ENCODE peak calls at places on chromosomes 6 and 20, in nine cellular contexts. Z, Y, N, L, G, J, S, V and O are unnamed samples.

GRCh38 chr20:8930691-8931090 is 138.2 kb upstream of the PLCB4 start:
- DNase-seq in Z (no peak), Y (no peak), N (no peak), L (no peak), G (no peak), J (no peak), S (no peak), V (no peak), O (peak)

GRCh38 chr6:39947611-39948068 is 13.4 kb upstream of the MOCS1 start:
- DNase-seq in Z (no peak), Y (no peak), N (no peak), L (no peak), G (peak), J (no peak), S (no peak), V (no peak), O (no peak)

GRCh38 chr6:43575105-43575771 is 600 bp downstream of the XPO5 start:
- DNase-seq in Z (peak), Y (peak), N (peak), L (peak), G (no peak), J (peak), S (no peak), V (no peak), O (no peak)

GRCh38 chr20:3727333-3728035 is 5.0 kb upstream of the HSPA12B start:
- DNase-seq in Z (no peak), Y (no peak), N (no peak), L (no peak), G (peak), J (no peak), S (no peak), V (peak), O (no peak)

GRCh38 chr6:144415835-144416237 is 130.7 kb downstream of the UTRN start:
- DNase-seq in Z (no peak), Y (no peak), N (peak), L (no peak), G (no peak), J (no peak), S (peak), V (no peak), O (peak)

GRCh38 chr6:106163446-106163965 is 77.4 kb downstream of the PRDM1 start:
- DNase-seq in Z (no peak), Y (peak), N (no peak), L (no peak), G (peak), J (no peak), S (peak), V (peak), O (peak)

GRCh38 chr6:136717297-136717990 is 74.8 kb downstream of the MAP3K5 start:
- DNase-seq in Z (no peak), Y (no peak), N (no peak), L (no peak), G (no peak), J (no peak), S (no peak), V (no peak), O (no peak)

GRCh38 chr6:7727150-7727950 is 1.5 kb downstream of the BMP6 start:
- DNase-seq in Z (no peak), Y (peak), N (no peak), L (no peak), G (peak), J (peak), S (no peak), V (peak), O (no peak)

GRCh38 chr20:53124075-53124532 is 151.9 kb downstream of the TSHZ2 start:
- DNase-seq in Z (no peak), Y (peak), N (no peak), L (peak), G (no peak), J (no peak), S (no peak), V (no peak), O (no peak)

GRCh38 chr6:127301199-127301700 is 34.6 kb downstream of the RNF146 start:
- DNase-seq in Z (no peak), Y (no peak), N (no peak), L (no peak), G (no peak), J (no peak), S (no peak), V (no peak), O (no peak)

GRCh38 chr6:137638926-137639706 is 144.9 kb upstream of the OLIG3 start:
- DNase-seq in Z (no peak), Y (no peak), N (no peak), L (no peak), G (no peak), J (no peak), S (no peak), V (no peak), O (peak)

GRCh38 chr6:47308674-47309325 is 905 bp downstream of the TNFRSF21 start:
- DNase-seq in Z (peak), Y (peak), N (no peak), L (no peak), G (peak), J (peak), S (no peak), V (peak), O (no peak)

GRCh38 chr20:54172856-54173652 is 732 bp downstream of the CYP24A1 start:
- DNase-seq in Z (no peak), Y (no peak), N (peak), L (no peak), G (peak), J (no peak), S (no peak), V (no peak), O (no peak)

GRCh38 chr20:61163027-61163426 is 89.0 kb upstream of the CDH4 start:
- DNase-seq in Z (no peak), Y (no peak), N (peak), L (no peak), G (no peak), J (no peak), S (no peak), V (no peak), O (no peak)

GRCh38 chr20:38187512-38187911 is 22.4 kb upstream of the TGM2 start:
- DNase-seq in Z (no peak), Y (no peak), N (peak), L (no peak), G (peak), J (no peak), S (no peak), V (no peak), O (no peak)

GRCh38 chr20:22333885-22334545 is 250.4 kb downstream of the FOXA2 start:
- DNase-seq in Z (peak), Y (peak), N (no peak), L (no peak), G (peak), J (peak), S (peak), V (no peak), O (peak)

GRCh38 chr6:113734886-113735481 is 122.2 kb upstream of the MARCKS start:
- DNase-seq in Z (no peak), Y (no peak), N (no peak), L (no peak), G (no peak), J (no peak), S (no peak), V (no peak), O (no peak)

GRCh38 chr20:64033981-64034493 is 1.9 kb upstream of the C20orf204 start:
- DNase-seq in Z (no peak), Y (no peak), N (no peak), L (no peak), G (no peak), J (no peak), S (no peak), V (peak), O (no peak)

GRCh38 chr20:57498425-57499400 is 26.2 kb downstream of the CTCFL start:
- DNase-seq in Z (no peak), Y (no peak), N (no peak), L (no peak), G (peak), J (no peak), S (no peak), V (no peak), O (no peak)

GRCh38 chr6:68211242-68211795 is 423.8 kb upstream of the ADGRB3 start:
- DNase-seq in Z (no peak), Y (no peak), N (no peak), L (no peak), G (no peak), J (no peak), S (no peak), V (no peak), O (no peak)

GRCh38 chr20:57514273-57514751 is 10.6 kb downstream of the CTCFL start:
- DNase-seq in Z (peak), Y (peak), N (peak), L (peak), G (peak), J (no peak), S (peak), V (no peak), O (peak)

GRCh38 chr6:13604546-13605416 is 10.4 kb upstream of the NOL7 start:
- DNase-seq in Z (no peak), Y (no peak), N (no peak), L (no peak), G (no peak), J (no peak), S (no peak), V (no peak), O (no peak)

GRCh38 chr20:40925829-40926228 is 102.8 kb upstream of the TOP1 start:
- DNase-seq in Z (no peak), Y (no peak), N (no peak), L (no peak), G (no peak), J (no peak), S (no peak), V (no peak), O (no peak)

GRCh38 chr20:58593880-58594473 is 57.1 kb upstream of the STX16 start:
- DNase-seq in Z (no peak), Y (no peak), N (no peak), L (no peak), G (no peak), J (no peak), S (no peak), V (no peak), O (no peak)

GRCh38 chr20:919491-919916 is 3.4 kb upstream of the ANGPT4 start:
- DNase-seq in Z (no peak), Y (no peak), N (no peak), L (no peak), G (peak), J (no peak), S (no peak), V (no peak), O (no peak)

GRCh38 chr6:133630651-133631050 is 258.3 kb upstream of the TCF21 start:
- DNase-seq in Z (no peak), Y (no peak), N (no peak), L (no peak), G (no peak), J (no peak), S (no peak), V (no peak), O (no peak)

GRCh38 chr6:112026933-112027332 is 27.0 kb upstream of the CCN6 start:
- DNase-seq in Z (no peak), Y (no peak), N (no peak), L (no peak), G (no peak), J (no peak), S (no peak), V (no peak), O (no peak)

GRCh38 chr20:47568019-47568418 is 66.3 kb downstream of the NCOA3 start:
- DNase-seq in Z (peak), Y (peak), N (no peak), L (no peak), G (no peak), J (no peak), S (peak), V (no peak), O (peak)

GRCh38 chr20:31515072-31515774 is 981 bp downstream of the HM13 start:
- DNase-seq in Z (no peak), Y (no peak), N (no peak), L (no peak), G (no peak), J (no peak), S (no peak), V (no peak), O (no peak)

GRCh38 chr6:95866732-95867131 is 149.0 kb upstream of the FUT9 start:
- DNase-seq in Z (peak), Y (peak), N (no peak), L (no peak), G (peak), J (no peak), S (no peak), V (no peak), O (no peak)

GRCh38 chr20:47559141-47559540 is 57.5 kb downstream of the NCOA3 start:
- DNase-seq in Z (no peak), Y (no peak), N (no peak), L (no peak), G (no peak), J (no peak), S (no peak), V (no peak), O (no peak)

GRCh38 chr6:146905313-146905712 is 298.9 kb upstream of the STXBP5 start:
- DNase-seq in Z (peak), Y (peak), N (peak), L (no peak), G (no peak), J (no peak), S (no peak), V (no peak), O (peak)

GRCh38 chr20:5741089-5741488 is 9.1 kb upstream of the SHLD1 start:
- DNase-seq in Z (no peak), Y (no peak), N (no peak), L (no peak), G (no peak), J (no peak), S (no peak), V (no peak), O (no peak)

GRCh38 chr6:141874930-141875602 is 257.7 kb upstream of the GJE1 start:
- DNase-seq in Z (no peak), Y (no peak), N (no peak), L (no peak), G (no peak), J (no peak), S (no peak), V (no peak), O (no peak)

GRCh38 chr6:44976677-44977405 is 351.3 kb upstream of the RUNX2 start:
- DNase-seq in Z (no peak), Y (no peak), N (no peak), L (no peak), G (no peak), J (no peak), S (no peak), V (no peak), O (peak)

DNA sequence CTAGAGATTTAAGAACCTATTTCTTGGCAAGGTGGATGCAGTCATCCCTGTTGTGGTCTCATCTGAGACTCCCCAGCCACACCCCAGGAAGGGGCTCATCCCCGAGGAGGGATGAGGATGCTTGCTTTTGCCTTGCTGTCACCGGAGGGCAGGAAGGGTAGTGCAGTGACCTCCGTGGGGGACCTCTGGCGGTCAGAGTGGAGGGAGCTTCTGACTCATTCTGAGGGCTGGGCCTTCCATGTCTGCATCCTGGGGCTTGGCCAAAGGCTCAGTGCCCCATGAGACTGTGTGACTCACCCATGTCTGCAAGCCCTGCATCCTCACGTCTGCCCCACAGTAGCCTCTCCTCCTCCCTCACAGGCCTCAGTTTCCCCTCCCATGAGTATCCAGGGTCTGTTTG is 38.7 kb downstream of the UQCC2 start:
- DNase-seq in Z (no peak), Y (peak), N (no peak), L (peak), G (peak), J (no peak), S (peak), V (no peak), O (peak)
- TF ChIP-seq CTCF in Z (no peak), Y (no peak), N (peak), L (peak), G (peak), J (no peak), S (peak), V (no peak), O (peak)

GRCh38 chr6:130517444-130517931 is 151.7 kb downstream of the TMEM200A start:
- DNase-seq in Z (no peak), Y (no peak), N (no peak), L (no peak), G (no peak), J (no peak), S (no peak), V (no peak), O (no peak)
- H3K4me3 ChIP-seq in Z (no peak), Y (no peak), N (no peak), L (no peak), G (no peak), J (no peak), S (no peak), V (no peak), O (no peak)

GRCh38 chr20:44154521-44155001 is 32.4 kb downstream of the JPH2 start:
- DNase-seq in Z (no peak), Y (no peak), N (no peak), L (peak), G (peak), J (no peak), S (no peak), V (no peak), O (no peak)
- TF ChIP-seq CTCF in Z (no peak), Y (no peak), N (peak), L (no peak), G (no peak), J (no peak), S (no peak), V (no peak), O (no peak)

DNA sequence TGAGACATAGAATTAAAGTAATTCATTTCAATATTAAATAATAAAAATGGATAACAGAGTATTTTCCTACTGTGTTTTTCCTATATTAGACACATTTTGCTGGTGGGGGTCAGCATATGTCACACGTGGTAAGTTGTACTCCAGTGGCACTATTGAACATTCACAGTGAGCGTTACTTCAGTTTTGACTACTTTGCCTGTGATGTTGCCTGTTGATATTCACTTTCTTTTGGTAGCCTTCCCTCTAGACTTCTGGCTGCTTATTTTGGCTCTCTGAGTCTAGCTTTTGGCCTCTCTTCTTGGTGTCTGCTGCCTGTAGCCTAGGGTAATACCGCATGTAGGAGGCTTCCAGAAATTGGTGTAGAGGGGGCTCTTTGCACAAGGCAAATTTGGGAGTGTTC is 64.4 kb upstream of the TFB1M start:
- DNase-seq in Z (no peak), Y (no peak), N (no peak), L (no peak), G (no peak), J (no peak), S (no peak), V (no peak), O (no peak)
- H3K4me3 ChIP-seq in Z (no peak), Y (no peak), N (no peak), L (no peak), G (no peak), J (no peak), S (no peak), V (no peak), O (no peak)

GRCh38 chr20:14189794-14190402 is 147.5 kb downstream of the FLRT3 start:
- DNase-seq in Z (no peak), Y (no peak), N (no peak), L (no peak), G (no peak), J (no peak), S (peak), V (no peak), O (peak)
- TF ChIP-seq CTCF in Z (no peak), Y (no peak), N (peak), L (no peak), G (peak), J (no peak), S (peak), V (no peak), O (peak)

GRCh38 chr20:44219287-44219686 is 8.7 kb upstream of the OSER1 start:
- DNase-seq in Z (no peak), Y (no peak), N (no peak), L (no peak), G (no peak), J (no peak), S (no peak), V (no peak), O (no peak)

GRCh38 chr20:44219791-44220190 is 9.2 kb upstream of the OSER1 start:
- DNase-seq in Z (no peak), Y (peak), N (no peak), L (no peak), G (no peak), J (no peak), S (no peak), V (no peak), O (no peak)

GRCh38 chr20:44218441-44218840 is 7.9 kb upstream of the OSER1 start:
- DNase-seq in Z (no peak), Y (no peak), N (no peak), L (no peak), G (no peak), J (no peak), S (no peak), V (no peak), O (no peak)

GRCh38 chr20:44215125-44215524 is 4.6 kb upstream of the OSER1 start:
- DNase-seq in Z (peak), Y (peak), N (no peak), L (peak), G (peak), J (peak), S (peak), V (peak), O (no peak)

DNA sequence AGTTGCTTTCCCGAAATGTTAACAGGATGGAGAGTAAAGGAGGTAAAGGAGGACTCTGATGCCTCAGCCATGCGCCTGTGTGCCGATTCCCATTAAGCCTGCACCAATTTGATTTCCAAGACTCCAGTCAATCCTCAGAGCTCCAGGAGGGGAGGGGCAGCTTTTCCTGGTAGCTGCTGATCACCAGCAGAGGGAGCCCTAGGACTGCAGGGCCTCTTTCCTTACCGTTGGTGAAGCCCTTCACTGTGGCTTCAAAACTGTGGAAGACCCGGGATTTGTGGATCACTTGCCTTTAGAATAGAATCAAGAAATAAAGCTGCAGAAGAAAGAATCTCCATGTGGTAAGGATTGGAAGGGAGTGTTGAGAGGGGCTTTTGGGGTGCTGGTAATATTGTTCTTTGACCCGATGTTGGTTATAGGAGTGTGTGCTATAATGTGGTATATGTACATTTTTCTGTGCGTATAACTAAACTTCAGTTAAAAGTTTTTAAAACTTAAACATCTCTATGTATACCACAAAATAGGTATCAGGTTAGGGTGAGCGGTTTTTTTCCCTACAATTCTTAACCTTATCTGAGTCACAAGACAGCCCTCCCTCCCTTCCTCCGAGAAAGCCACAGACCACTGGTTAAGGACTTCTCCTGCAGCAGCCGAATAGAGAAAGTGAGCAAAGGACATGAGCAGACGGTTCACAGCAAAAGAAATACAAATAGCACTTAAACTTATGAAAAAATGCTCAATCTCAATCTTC is 6.9 kb upstream of the OSER1 start:
- DNase-seq in Z (peak), Y (peak), N (peak), L (no peak), G (peak), J (peak), S (peak), V (peak), O (peak)
- H3K4me3 ChIP-seq in Z (no peak), Y (no peak), N (no peak), L (no peak), G (no peak), J (no peak), S (no peak), V (no peak), O (no peak)